ENCODE peak calls at places on chromosomes 7 and 10, in five cellular contexts. U is right atrium auricular region, D is lower lobe of right lung, M is HCT116, K is fibroblast of the aortic adventitia. T is an unnamed sample.

GRCh38 chr10:124278356-124278755 is 140.4 kb downstream of the OAT start:
- DNase-seq in D (no peak), M (no peak), K (no peak), U (no peak), T (no peak)

GRCh38 chr7:159027803-159028455 is 116.7 kb downstream of the VIPR2 start:
- DNase-seq in U (peak), K (no peak), M (no peak), D (no peak), T (no peak)

GRCh38 chr10:78199759-78200158 is 166.1 kb downstream of the RPS24 start:
- DNase-seq in U (no peak), D (no peak), M (no peak), K (no peak), T (no peak)

GRCh38 chr7:148698397-148699023 is at the start of gene CUL1:
- DNase-seq in D (peak), K (peak), U (peak), M (peak), T (peak)

GRCh38 chr7:1912472-1913289 is 242.6 kb downstream of the ELFN1 start:
- DNase-seq in U (no peak), M (no peak), K (peak), D (no peak), T (peak)

GRCh38 chr7:73773700-73774517 is 3.8 kb upstream of the CLDN3 start:
- DNase-seq in M (no peak), K (no peak), D (no peak), U (no peak), T (no peak)

GRCh38 chr7:44959956-44960640 is 18.7 kb downstream of the MYO1G start:
- DNase-seq in D (no peak), U (no peak), K (no peak), M (no peak), T (no peak)

GRCh38 chr7:54841772-54842707 is 83.0 kb upstream of the SEC61G start:
- DNase-seq in D (peak), U (no peak), K (peak), M (peak), T (peak)

GRCh38 chr10:119378737-119379067 is 163.8 kb downstream of the RGS10 start:
- DNase-seq in K (no peak), U (peak), D (no peak), M (no peak), T (no peak)

GRCh38 chr7:13044309-13044708 is 356.9 kb downstream of the ARL4A start:
- DNase-seq in M (peak), K (no peak), D (no peak), U (no peak), T (no peak)

GRCh38 chr10:57890691-57891090 is 377.0 kb downstream of the IPMK start:
- DNase-seq in U (no peak), K (no peak), D (no peak), M (no peak), T (no peak)

GRCh38 chr7:97002555-97003261 is 2.6 kb upstream of the DLX6 start:
- DNase-seq in U (no peak), D (no peak), K (no peak), M (no peak), T (no peak)

GRCh38 chr7:27581906-27582305 is 80.8 kb downstream of the HIBADH start:
- DNase-seq in M (no peak), U (no peak), D (no peak), K (no peak), T (no peak)

GRCh38 chr7:2029936-2030335 is 202.8 kb downstream of the MAD1L1 start:
- DNase-seq in K (no peak), D (peak), M (no peak), U (no peak), T (no peak)

GRCh38 chr10:7484456-7485266 is 73.8 kb upstream of the SFMBT2 start:
- DNase-seq in D (no peak), M (no peak), K (no peak), U (no peak), T (no peak)
- H3K4me3 ChIP-seq in D (peak), M (no peak), K (no peak), U (no peak), T (no peak)

GRCh38 chr10:109866168-109866994 is 56.9 kb downstream of the XPNPEP1 start:
- DNase-seq in D (no peak), K (no peak), U (peak), M (peak), T (peak)
- TF ChIP-seq CTCF in D (peak), K (peak), U (no peak), M (no peak), T (peak)

DNA sequence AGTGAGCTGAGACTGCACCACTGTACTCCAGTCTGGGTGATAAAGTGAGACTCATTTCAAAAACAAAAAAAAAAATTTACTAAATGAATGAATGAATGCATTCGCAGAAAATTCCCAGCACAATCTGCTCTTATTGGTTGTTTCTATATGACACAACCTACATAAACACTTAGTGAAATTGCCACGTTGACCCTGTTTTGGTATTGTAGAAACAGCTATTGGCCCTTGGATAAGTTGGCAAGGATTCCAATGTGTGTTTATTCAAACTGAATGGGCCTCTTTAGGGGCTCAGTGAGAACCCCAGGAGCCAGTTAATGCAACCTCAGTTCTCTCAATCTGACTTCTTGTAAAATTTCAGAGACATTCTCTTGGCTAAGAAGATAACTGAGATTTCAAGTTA is 66.0 kb downstream of the HHEX start:
- DNase-seq in U (no peak), M (no peak), D (no peak), K (no peak), T (peak)
- H3K4me3 ChIP-seq in U (no peak), M (no peak), D (no peak), K (no peak), T (no peak)

GRCh38 chr10:80449545-80449944 is 4.6 kb upstream of the TSPAN14 start:
- DNase-seq in M (no peak), D (no peak), U (no peak), K (no peak), T (no peak)
- TF ChIP-seq CTCF in M (no peak), D (no peak), U (no peak), K (no peak), T (no peak)

DNA sequence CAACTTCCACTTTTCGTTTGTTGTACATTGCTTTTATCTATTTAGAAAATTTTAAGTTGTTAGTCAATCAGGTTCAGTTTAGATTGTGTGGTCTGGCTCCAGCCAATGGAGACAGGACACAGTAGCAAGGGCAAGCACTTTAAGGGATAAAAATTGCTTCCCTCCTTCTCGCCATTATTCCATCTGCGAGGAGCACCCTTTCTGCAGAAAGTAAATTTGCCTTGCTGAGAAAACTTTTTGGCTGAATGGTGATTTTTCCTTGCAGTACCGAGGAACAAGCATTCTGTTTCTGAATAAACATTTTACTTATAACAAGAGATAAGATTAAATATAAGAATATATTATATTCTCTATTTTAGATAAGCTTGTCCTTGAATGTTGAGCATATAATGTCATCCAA is 34.5 kb downstream of the VIM start:
- DNase-seq in M (no peak), K (no peak), U (no peak), D (no peak), T (no peak)
- H3K4me3 ChIP-seq in M (no peak), K (no peak), U (no peak), D (no peak), T (no peak)

DNA sequence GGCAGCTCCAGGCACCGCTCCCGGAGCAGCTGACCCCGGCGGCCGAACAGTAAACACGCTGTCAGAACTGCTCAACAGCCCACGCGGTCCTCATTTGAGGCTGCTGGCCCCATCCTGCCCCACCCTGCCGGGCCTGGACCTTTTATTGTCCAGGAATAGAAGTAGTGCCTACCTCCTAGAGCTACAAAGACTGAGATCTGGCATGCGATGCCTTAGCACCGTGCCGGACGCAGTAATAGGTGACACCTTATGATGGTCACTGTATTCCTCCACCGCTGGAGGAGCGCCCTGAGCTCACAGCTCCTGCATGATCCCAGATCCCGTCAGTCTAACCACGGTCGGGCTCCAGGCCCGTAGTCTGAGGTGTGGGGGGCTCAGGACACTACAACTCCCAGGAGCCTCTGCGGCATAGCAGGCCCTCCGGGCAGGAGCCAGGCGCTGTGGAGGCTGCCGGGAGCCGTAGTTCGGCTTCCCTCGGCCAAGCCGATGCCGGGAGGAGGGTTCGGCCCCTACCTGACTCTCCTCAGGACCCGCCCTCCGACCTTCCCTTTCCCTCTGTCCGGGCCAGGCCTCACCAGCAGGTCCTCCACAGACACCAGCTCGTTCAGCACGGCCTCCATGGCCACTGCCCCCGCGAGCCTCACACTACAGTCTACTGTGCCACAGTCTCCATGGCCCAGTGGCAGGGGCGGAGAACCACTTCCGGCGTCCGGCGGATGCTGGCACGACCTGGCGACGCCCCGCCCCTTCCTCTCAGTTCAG is at the start of gene FIS1:
- DNase-seq in U (peak), K (peak), D (peak), M (peak), T (peak)
- TF ChIP-seq CTCF in U (peak), K (peak), D (peak), M (no peak), T (peak)

GRCh38 chr10:29728541-29729049 is 93.8 kb upstream of the SVIL start:
- DNase-seq in D (no peak), U (no peak), K (no peak), M (no peak), T (no peak)
- H3K4me3 ChIP-seq in D (no peak), U (no peak), K (no peak), M (no peak), T (no peak)

DNA sequence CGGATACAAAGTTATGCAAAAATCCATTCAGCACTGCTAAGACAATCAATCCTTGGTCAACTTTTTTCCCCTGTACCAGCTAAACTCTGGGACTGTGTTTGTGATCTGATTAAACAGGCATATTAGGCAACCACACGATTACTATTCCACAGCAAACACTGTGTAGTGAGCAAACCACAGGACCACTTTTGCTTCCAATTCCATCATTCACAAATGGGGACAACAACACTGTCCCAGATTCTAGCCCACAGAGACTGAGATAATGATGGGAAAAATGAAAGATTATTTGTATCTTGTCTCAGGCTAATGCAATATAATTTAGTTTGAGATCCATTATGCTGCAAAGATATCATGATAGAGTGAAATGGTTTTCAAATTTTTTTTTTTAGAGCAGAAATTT is 163.7 kb upstream of the AOAH start:
- DNase-seq in M (no peak), D (no peak), U (no peak), K (no peak), T (no peak)
- TF ChIP-seq CTCF in M (no peak), D (no peak), U (no peak), K (no peak), T (no peak)

GRCh38 chr7:127390186-127390816 is 2.2 kb downstream of the ZNF800 start:
- DNase-seq in U (no peak), D (no peak), K (no peak), M (no peak), T (no peak)
- H3K4me3 ChIP-seq in U (no peak), D (no peak), K (no peak), M (no peak), T (no peak)

GRCh38 chr10:51892313-51892712 is 192.9 kb upstream of the CSTF2T start:
- DNase-seq in U (no peak), M (no peak), K (no peak), D (no peak), T (no peak)

GRCh38 chr10:51896849-51897248 is 197.5 kb upstream of the CSTF2T start:
- DNase-seq in M (no peak), U (no peak), K (peak), D (no peak), T (peak)

GRCh38 chr10:51895209-51895608 is 195.8 kb upstream of the CSTF2T start:
- DNase-seq in K (peak), U (peak), D (no peak), M (no peak), T (peak)

GRCh38 chr10:51894752-51895151 is 195.4 kb upstream of the CSTF2T start:
- DNase-seq in K (peak), D (no peak), M (no peak), U (no peak), T (peak)

DNA sequence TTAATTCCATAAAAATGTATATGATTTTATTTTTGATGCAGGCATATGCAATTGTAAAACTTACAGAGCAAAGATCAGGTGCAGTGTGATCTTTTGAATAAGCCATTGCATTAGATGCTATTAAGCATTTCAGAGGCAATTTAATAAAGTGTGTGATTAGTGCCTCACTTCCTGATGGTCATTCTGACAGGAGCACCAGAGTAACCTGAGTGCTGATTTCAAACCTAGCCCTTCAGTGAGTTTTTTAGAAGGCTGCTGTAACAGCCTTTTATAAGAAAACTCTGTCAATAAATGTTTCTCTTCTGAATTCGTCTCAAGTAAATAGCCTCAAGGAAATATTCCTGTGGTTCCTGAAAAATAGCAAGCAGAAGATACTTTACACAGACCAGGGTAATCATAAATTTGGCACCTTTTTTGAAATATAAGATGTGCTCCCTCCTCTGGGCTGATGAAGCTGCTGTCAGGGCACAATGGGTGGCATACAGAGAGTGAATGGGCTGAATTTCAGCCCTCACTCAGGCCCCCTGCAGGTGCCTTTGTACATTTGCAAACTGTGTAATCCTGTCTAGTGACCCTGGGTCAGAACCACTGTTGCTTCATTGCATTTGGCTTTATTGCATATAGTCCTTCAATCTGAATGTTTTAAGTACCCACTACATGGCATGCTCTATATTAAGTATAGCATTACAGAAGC is 193.7 kb upstream of the CSTF2T start:
- DNase-seq in D (no peak), M (peak), U (no peak), K (no peak), T (peak)
- TF ChIP-seq CTCF in D (no peak), M (peak), U (no peak), K (peak), T (peak)